ENCODE peak calls at places on chromosomes 3 and 15, in six cellular contexts. K is H1, V is IMR-90, P is neuronal stem cell, I is H9, X is mesendoderm. U is an unnamed sample.

GRCh38 chr3:55899887-55900286 is 412.8 kb upstream of the WNT5A start:
- DNase-seq in K (no peak), V (no peak), P (no peak), I (peak; percentile 50), X (peak; percentile 54), U (peak; percentile 33)

GRCh38 chr3:13106308-13106970 is 33.2 kb upstream of the IQSEC1 start:
- DNase-seq in K (no peak), V (no peak), P (no peak), I (no peak), X (no peak), U (no peak)

GRCh38 chr3:150083653-150084037 is 113.0 kb upstream of the PFN2 start:
- DNase-seq in K (no peak), V (peak; percentile 83), P (no peak), I (no peak), X (no peak), U (no peak)

GRCh38 chr3:42052132-42052866 is 38.9 kb upstream of the TRAK1 start:
- DNase-seq in K (no peak), V (peak; percentile 88), P (no peak), I (no peak), X (peak; percentile 40), U (no peak)

GRCh38 chr3:55910543-55910942 is 423.4 kb upstream of the WNT5A start:
- DNase-seq in K (no peak), V (peak; percentile 19), P (no peak), I (no peak), X (no peak), U (peak; percentile 42)

GRCh38 chr3:3200632-3201212 is 21.2 kb upstream of the CRBN start:
- DNase-seq in K (no peak), V (peak; percentile 62), P (peak; percentile 58), I (peak; percentile 50), X (peak; percentile 84), U (peak; percentile 90)

GRCh38 chr15:49137861-49138260 is 17.5 kb downstream of the COPS2 start:
- DNase-seq in K (no peak), V (peak; percentile 61), P (no peak), I (no peak), X (no peak), U (peak; percentile 24)

GRCh38 chr3:194996746-194997145 is 274.2 kb downstream of the XXYLT1 start:
- DNase-seq in K (no peak), V (no peak), P (no peak), I (peak; percentile 18), X (no peak), U (no peak)

GRCh38 chr3:30112904-30113484 is 493.4 kb upstream of the TGFBR2 start:
- DNase-seq in K (no peak), V (peak; percentile 59), P (peak; percentile 5), I (no peak), X (peak; percentile 52), U (no peak)

GRCh38 chr3:8438507-8439079 is 63.0 kb upstream of the LMCD1 start:
- DNase-seq in K (no peak), V (no peak), P (no peak), I (no peak), X (no peak), U (no peak)

GRCh38 chr3:7737263-7737662 is 764.4 kb upstream of the LMCD1 start:
- DNase-seq in K (no peak), V (no peak), P (no peak), I (no peak), X (no peak), U (no peak)

GRCh38 chr3:135432402-135432801 is 533.1 kb upstream of the PPP2R3A start:
- DNase-seq in K (no peak), V (no peak), P (no peak), I (no peak), X (no peak), U (no peak)

GRCh38 chr3:131543714-131544113 is 40.9 kb upstream of the MRPL3 start:
- DNase-seq in K (no peak), V (peak; percentile 84), P (no peak), I (peak; percentile 28), X (peak; percentile 55), U (peak; percentile 41)

DNA sequence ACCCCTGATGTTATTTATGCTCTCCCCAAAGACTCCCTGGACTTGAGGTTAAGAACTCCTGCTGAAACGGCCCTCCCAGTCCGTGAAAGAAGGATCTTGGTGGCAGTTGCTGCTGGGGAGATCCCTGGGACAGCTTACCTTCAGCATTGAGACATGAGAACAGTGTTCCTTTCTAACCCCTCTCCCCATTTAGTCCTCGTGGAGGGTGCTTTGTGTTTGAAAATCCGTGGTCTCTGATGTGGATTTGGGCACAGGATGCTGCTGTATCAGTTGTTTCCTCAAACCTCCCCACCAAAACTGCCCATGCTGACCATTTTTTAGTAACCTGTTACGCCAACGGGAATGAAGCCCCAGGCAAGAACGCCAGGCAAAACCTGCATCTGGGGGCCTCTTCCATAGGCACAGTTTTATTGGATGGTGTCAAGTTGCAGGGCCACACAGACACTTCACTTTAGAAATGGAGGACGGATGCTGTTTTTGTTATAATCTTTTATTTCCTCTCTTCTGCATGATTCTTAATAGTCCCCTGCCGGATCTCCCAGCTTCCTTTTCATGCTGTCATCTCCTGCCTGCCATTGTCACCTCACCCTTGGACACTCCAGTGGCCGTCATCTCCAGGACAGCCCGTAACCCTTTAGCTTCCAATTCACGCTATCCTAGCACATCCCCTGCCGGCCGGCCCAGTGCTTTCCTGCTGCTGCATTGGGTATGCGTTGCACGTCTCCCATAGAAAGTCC is 31.7 kb upstream of the CEMIP start:
- DNase-seq in K (no peak), V (no peak), P (no peak), I (peak; percentile 34), X (peak; percentile 38), U (peak; percentile 8)
- H4K8ac ChIP-seq in K (no peak overlapping the region), V (no peak overlapping the region), P (no peak overlapping the region), I (no peak overlapping the region), X (no peak overlapping the region), U (no peak overlapping the region)

DNA sequence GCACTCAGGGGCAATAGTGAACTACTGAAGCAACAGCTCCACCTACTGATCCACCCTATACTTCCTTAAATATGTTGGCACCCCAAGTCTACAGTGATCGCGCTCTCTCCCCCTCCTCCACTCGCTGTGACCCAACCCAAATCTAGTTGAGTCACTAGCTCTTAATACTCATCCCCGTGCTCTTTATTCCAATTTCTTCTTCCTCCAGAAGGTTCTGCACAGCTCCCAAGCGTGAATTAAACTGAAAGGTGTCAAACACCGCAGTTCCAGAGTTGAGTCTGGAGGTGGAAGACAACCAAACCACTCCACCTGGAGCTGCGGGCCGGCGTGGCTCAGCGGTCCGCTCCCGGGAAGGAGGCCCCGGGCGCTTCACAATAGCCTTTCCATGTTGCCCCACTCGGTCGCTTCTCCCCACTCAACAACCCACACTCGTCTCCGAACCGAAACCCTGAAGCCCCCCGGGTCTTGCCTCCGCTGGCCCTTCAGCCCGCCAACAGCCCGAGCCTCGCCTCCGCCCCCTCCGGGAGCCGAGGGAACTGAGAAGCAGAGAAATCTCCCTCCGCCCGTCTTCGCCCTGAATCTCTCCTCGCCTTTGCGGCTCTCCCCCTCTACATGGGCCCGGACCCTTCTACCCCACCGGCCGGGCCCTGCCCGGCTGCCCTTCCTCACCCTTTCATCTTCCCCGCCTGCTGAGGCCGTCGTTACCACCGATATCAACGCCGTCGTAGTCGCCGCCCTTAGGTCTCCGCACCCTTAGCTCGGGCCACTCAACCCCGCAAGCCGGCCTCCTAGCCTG is 578 bp downstream of the NAA50 start:
- DNase-seq in K (peak; percentile 34), V (peak; percentile 90), P (peak; percentile 62), I (peak; percentile 81), X (peak; percentile 92), U (peak; percentile 72)
- H3K23ac ChIP-seq in K (no peak overlapping the region), V (peak overlapping the region; percentile 55), P (peak overlapping the region; percentile 96), I (no peak overlapping the region), X (no peak overlapping the region), U (no peak overlapping the region)

GRCh38 chr15:71129660-71130059 is 14.4 kb downstream of the THSD4 start:
- DNase-seq in K (no peak), V (no peak), P (no peak), I (no peak), X (no peak), U (no peak)
- H4K8ac ChIP-seq in K (no peak overlapping the region), V (peak overlapping the region; percentile 11), P (no peak overlapping the region), I (no peak overlapping the region), X (no peak overlapping the region), U (no peak overlapping the region)

DNA sequence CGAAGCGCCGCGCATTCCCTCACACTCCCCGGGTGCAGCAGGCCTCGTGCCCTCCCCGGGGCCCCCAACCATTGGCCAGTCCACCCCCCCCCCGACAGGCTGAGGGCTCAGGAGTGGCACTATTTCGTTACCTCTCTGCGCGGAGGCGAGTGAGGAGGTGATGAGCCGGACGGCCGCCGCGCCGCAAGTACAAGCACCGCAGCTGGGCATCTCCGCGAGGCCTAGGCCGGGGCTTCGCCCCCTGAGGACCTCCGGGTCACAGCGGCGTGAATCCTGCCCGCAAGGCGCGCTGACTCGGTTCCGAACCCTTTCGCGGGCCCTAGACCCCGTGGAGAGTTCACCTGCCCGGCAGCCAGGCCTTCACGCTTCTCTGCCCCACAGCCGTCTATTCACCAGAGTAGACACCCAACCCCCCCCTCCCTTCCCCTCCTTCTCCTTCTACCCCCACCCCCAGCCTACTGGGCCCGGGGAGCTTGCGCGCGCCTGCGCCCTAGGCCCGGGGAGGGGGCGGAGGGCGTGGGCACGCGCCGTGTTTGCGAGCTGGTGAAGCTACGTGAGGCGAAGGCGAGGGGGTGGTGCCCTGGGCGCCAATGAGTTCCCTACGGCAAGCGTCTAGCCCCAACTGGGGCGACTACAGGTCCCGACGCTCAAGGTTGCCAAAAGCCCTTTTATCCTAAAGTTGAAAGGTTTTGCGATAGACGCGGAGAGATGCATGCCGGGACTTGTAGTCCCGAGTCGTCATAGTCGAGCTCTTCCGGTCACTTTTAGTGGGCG is at the start of gene CLPX:
- DNase-seq in K (peak; percentile 88), V (peak; percentile 89), P (peak; percentile 83), I (peak; percentile 92), X (peak; percentile 98), U (peak; percentile 98)
- H3K23ac ChIP-seq in K (no peak within 1 kb of the TSS), V (peak within 1 kb of the TSS; percentile 77), P (peak within 1 kb of the TSS; percentile 89), I (no peak within 1 kb of the TSS), X (no peak within 1 kb of the TSS), U (no peak within 1 kb of the TSS)

DNA sequence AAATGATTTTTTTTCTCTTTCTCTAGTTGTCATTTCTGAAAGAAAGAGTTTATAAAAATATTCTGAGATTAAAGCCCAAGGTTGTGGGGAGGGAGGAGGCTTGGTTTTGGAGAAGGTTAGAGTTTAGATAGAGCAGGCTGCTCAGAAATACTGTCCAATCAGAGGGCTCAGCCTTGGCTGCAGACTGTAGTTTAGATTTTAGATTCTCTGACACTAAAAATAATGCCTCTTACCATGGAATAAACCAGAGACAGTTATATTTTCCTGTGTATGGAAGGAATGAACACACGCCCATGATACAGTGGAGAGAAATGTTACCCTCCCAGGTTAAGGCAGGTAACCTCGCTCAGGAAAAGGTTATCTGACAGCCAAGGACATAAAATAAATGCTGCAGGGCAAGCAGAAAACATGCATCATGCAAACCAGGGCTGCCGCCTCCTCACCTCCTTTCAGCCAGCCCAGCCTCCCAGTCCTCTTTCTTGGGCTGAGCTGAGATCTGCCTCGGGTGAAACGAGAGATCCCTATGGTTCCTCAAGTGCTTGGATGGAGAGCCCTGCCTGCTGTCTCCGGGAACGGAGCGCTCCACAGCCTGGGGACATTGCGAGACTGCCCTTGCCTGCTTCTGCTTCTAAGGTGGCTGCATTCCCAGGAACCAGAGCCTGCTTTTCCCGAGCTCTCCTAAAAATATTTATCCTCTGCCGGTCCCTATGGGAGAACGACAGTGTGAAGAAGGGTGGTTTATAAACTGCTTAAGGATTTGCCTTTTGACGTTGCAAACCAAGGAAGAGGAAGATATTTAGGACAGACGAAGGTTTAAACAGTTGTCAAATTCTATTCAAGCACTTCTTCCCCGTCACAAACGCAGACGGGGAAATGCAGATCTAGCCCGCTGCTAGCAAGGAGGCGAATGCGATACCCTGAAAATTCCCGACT is 825 bp downstream of the NCEH1 start:
- DNase-seq in K (no peak), V (peak; percentile 41), P (no peak), I (peak; percentile 37), X (peak; percentile 75), U (peak; percentile 80)
- H4K8ac ChIP-seq in K (no peak overlapping the region), V (peak overlapping the region; percentile 71), P (no peak overlapping the region), I (no peak overlapping the region), X (no peak overlapping the region), U (peak overlapping the region; percentile 71)